ENCODE peak calls at places on chromosomes 7 and 10, in four cellular contexts. I is left ventricle myocardium inferior, S is HCT116, M is cardiac fibroblast. A is an unnamed sample.

GRCh38 chr7:2651336-2651735 is 19.6 kb downstream of the TTYH3 start:
- DNase-seq in S (no peak), M (peak), I (no peak), A (no peak)

GRCh38 chr7:111833461-111833860 is 271.2 kb upstream of the IMMP2L start:
- DNase-seq in M (peak), I (no peak), S (no peak), A (no peak)

GRCh38 chr10:46079831-46080585 is 33.9 kb upstream of the MSMB start:
- DNase-seq in I (no peak), M (no peak), S (no peak), A (no peak)

GRCh38 chr10:7795605-7796004 is 7.6 kb downstream of the ATP5F1C start:
- DNase-seq in S (no peak), I (no peak), M (peak), A (no peak)

GRCh38 chr7:12287886-12288285 is 76.8 kb downstream of the TMEM106B start:
- DNase-seq in S (no peak), I (no peak), M (no peak), A (no peak)

GRCh38 chr7:63899691-63900393 is 98.8 kb upstream of the ZNF722 start:
- DNase-seq in I (peak), S (no peak), M (no peak), A (no peak)

GRCh38 chr7:55533729-55534080 is 38.6 kb downstream of the VOPP1 start:
- DNase-seq in M (no peak), S (no peak), I (no peak), A (no peak)

GRCh38 chr10:133325761-133326463 is 10.8 kb downstream of the CALY start:
- DNase-seq in I (no peak), M (no peak), S (no peak), A (no peak)

GRCh38 chr7:109059089-109059488 is 489.4 kb downstream of the DNAJB9 start:
- DNase-seq in S (no peak), I (no peak), M (no peak), A (no peak)

GRCh38 chr10:56537984-56538383 is 176.9 kb upstream of the ZWINT start:
- DNase-seq in I (no peak), M (peak), S (no peak), A (no peak)

GRCh38 chr10:130769146-130770017 is 542.1 kb downstream of the TCERG1L start:
- DNase-seq in M (no peak), I (no peak), S (no peak), A (no peak)

GRCh38 chr10:47277352-47278151 is 22.4 kb upstream of the GDF10 start:
- DNase-seq in S (no peak), I (no peak), M (no peak), A (no peak)

GRCh38 chr10:8444630-8445029 is 390.1 kb downstream of the GATA3 start:
- DNase-seq in M (peak), S (no peak), I (no peak), A (no peak)

GRCh38 chr7:100017300-100017699 is 1.9 kb downstream of the ZKSCAN1 start:
- DNase-seq in M (no peak), I (no peak), S (no peak), A (no peak)

GRCh38 chr7:107638594-107638993 is 22.0 kb upstream of the SLC26A4 start:
- DNase-seq in M (no peak), S (no peak), I (no peak), A (no peak)

GRCh38 chr7:22586806-22587180 is 86.8 kb upstream of the STEAP1B start:
- DNase-seq in I (no peak), S (no peak), M (peak), A (no peak)

GRCh38 chr7:33692956-33693355 is 212.4 kb upstream of the BMPER start:
- DNase-seq in I (no peak), S (no peak), M (peak), A (peak)

GRCh38 chr10:95567903-95568630 is 6.9 kb upstream of the SORBS1 start:
- DNase-seq in S (no peak), M (no peak), I (no peak), A (no peak)

GRCh38 chr7:40716052-40716451 is 581.2 kb downstream of the SUGCT start:
- DNase-seq in S (no peak), I (no peak), M (peak), A (no peak)

GRCh38 chr10:46520941-46521340 is 35.5 kb downstream of the GPRIN2 start:
- DNase-seq in M (peak), S (no peak), I (peak), A (no peak)

GRCh38 chr7:104934665-104935064 is 79.3 kb upstream of the KMT2E start:
- DNase-seq in M (no peak), S (no peak), I (no peak), A (no peak)

GRCh38 chr10:48509061-48509772 is 95.7 kb downstream of the ARHGAP22 start:
- DNase-seq in I (no peak), M (no peak), S (no peak), A (no peak)

GRCh38 chr7:826230-826905 is 5.9 kb upstream of the SUN1 start:
- DNase-seq in S (no peak), M (no peak), I (no peak), A (no peak)

GRCh38 chr7:156177396-156178055 is 365.3 kb upstream of the SHH start:
- DNase-seq in I (no peak), S (no peak), M (no peak), A (no peak)

GRCh38 chr7:69599211-69599878 is 1.1 kb downstream of the AUTS2 start:
- DNase-seq in I (no peak), M (no peak), S (no peak), A (no peak)

GRCh38 chr7:155198901-155199845 is 98.5 kb upstream of the INSIG1 start:
- DNase-seq in S (no peak), I (no peak), M (peak), A (no peak)

GRCh38 chr7:29884399-29885272 is 78.3 kb downstream of the WIPF3 start:
- DNase-seq in S (no peak), I (no peak), M (no peak), A (no peak)

DNA sequence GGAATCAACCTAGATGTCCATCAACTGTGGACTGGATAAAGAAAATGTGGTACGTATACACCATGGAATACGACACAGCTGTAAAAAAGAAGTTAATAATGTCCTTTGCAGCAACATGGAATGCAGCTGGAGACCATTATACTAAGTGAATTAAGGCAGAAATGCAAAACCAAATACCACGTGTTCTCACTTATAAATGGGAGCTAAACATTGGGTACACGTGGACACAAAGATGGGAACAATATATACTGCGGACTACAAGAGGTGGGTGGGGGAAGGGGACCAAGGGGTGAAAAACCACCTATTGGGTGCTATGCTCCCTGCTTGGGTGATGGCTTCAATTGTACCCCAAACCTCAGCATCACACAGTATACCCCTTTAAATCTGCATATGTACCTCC is 385.5 kb downstream of the SORCS3 start:
- DNase-seq in S (no peak), I (no peak), M (no peak), A (no peak)
- H3K4me3 ChIP-seq in S (no peak), I (no peak), M (no peak), A (no peak)

DNA sequence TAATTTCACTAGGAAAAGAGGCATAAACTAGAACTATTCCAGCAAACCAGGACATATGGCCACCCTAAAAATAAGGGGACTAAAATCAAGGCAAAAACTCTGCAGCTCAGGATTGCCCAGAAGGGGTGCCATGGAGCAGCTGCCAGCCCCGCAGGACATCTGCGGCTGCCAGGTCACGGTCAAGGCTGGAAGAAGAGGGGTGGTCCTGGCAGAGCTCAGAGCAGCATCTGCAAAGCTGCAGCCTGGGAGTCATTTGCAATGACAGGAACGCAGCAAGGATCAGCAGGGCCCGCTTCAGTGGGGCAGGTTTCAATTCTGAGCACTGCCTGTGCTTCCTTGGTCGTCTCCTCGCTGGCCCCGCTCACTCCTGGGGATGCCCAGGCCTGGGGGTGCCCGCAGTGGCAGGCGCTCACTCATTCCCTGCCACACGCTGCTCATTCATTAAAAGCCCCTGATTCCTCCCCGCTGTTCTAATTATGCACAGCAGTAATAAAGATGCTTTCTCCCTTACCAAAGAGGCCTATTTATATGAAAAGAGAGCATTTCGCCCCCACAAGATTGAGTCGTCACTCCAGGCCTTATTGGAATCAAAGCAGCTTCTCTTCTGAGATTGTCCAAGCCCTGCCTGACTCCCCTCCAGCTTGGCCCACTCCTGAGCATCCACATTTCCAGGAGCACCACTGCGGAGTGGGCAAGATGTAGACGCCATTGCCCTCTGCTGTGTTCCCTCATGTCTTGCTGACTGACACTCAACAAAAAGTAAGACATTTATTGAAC is 4.6 kb downstream of the HSPA12A start:
- DNase-seq in I (no peak), M (no peak), S (no peak), A (no peak)
- TF ChIP-seq CTCF in I (peak), M (peak), S (no peak), A (peak)

DNA sequence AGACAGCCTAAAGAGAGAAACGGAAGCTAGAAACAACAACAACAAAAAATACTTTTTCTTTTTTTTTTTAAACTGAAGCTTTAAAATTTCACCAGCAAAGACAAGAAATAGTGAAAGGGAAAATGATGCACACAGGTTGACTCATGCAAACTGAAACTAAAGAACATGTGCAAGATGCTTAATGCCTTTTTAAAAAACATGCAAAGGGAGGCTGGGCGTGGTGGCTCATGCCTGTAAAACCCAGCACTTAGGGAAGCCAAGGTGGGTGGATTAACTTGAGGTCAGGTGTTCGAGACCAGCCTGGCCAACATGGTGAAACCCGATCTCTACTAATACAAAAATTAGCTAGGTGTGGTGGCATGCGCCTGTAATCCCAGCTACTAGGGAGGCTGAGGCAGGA is 15.1 kb upstream of the CUBN start:
- DNase-seq in M (peak), S (no peak), I (no peak), A (no peak)
- H3K4me3 ChIP-seq in M (no peak), S (no peak), I (no peak), A (no peak)

DNA sequence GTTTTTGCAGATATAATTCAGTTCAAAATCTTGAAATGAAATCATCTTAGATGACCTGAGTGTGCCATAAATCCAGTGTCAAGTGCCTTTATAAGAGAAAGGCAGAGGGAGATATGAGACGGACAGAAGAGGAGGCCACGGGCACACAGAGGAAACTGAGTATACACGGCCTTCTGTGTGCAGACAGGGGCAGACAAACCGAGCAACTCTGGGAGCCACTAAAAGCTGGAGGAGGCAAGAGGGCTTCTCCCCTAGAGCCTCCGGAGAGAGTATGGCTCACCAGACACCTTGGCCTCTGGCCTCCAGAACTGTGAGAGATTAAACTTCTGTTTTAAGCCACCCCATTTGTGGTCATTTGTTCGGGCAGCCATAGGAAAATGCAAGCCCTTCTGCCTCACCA is 12.6 kb downstream of the TSPAN15 start:
- DNase-seq in S (no peak), M (no peak), I (no peak), A (no peak)
- TF ChIP-seq CTCF in S (no peak), M (no peak), I (no peak), A (no peak)

DNA sequence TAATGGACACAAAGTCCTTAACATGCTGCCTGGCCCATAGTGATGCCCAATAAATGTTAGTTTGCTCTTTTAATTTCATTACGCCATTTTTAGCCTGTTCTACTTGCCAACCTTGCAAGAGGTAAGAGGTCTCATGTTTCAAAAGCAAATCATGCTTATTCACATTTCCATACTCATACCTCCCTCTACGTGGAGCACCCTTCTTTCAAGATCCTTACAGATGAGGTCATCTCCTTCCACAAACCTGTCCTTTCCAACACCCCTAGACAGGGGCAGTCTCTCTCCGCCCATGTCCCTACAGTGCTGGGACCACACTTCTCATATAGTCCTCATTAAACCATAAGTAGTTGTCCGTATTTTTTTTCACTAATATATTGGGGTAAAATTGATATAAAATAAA is 271.3 kb downstream of the FGFR2 start:
- DNase-seq in M (no peak), I (no peak), S (peak), A (no peak)
- H3K4me3 ChIP-seq in M (no peak), I (no peak), S (no peak), A (no peak)

DNA sequence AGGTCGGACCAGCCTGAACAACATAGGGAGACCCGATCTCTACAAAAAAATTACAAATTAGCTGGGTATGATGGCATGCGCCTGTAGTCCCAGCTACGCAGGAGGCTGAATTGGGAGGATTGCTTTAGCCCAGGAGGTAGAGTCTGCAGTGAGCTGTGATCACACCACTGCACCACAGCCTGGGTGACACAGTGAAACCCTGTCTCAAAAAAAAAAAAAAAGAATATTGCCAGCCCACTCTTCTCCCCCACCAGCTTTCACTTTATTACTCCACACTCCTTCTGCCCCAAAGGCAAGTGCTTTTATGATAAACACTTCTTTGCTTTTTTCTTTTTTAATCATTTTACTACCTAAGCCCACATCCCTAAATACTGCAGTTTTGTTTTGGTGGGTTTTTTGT is 14.8 kb downstream of the RAB19 start:
- DNase-seq in M (no peak), S (no peak), I (no peak), A (no peak)
- TF ChIP-seq CTCF in M (no peak), S (no peak), I (no peak), A (no peak)

GRCh38 chr7:121608785-121609184 is 212.7 kb upstream of the FAM3C start:
- DNase-seq in M (no peak), S (no peak), I (no peak), A (no peak)

GRCh38 chr7:121609208-121609607 is 213.1 kb upstream of the FAM3C start:
- DNase-seq in M (no peak), I (no peak), S (no peak), A (no peak)

GRCh38 chr7:121603886-121604285 is 207.8 kb upstream of the FAM3C start:
- DNase-seq in M (no peak), S (no peak), I (no peak), A (no peak)

GRCh38 chr7:121604627-121605296 is 208.7 kb upstream of the FAM3C start:
- DNase-seq in M (peak), I (no peak), S (no peak), A (no peak)

DNA sequence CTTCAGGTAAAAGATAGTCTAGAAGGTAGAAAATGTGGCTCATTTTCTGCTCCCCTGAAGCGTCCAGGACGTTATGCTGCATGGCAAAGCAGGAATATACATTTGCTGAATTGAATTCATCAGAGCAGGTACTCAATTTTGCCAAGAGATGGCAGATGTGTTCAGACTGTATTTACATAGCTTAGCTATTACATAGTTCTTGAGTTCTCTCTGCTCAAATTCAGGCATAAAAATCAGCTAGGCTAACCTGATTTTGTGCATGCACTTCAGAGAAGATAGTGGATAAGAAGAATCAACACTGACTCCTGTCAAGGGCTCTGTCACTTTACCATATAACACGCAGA is 209.2 kb upstream of the FAM3C start:
- DNase-seq in M (peak), S (no peak), I (no peak), A (no peak)
- H3K4me3 ChIP-seq in M (no peak), S (no peak), I (no peak), A (no peak)

GRCh38 chr10:118754556-118755423 is at the start of gene CACUL1:
- DNase-seq in S (peak), M (peak), I (peak), A (peak)
- TF ChIP-seq CTCF in S (no peak), M (no peak), I (no peak), A (no peak)

GRCh38 chr10:110865184-110865803 is 6.4 kb upstream of the PDCD4 start:
- DNase-seq in I (no peak), M (peak), S (no peak), A (peak)
- H3K4me3 ChIP-seq in I (no peak), M (no peak), S (no peak), A (no peak)

GRCh38 chr10:72062341-72062740 is 26.0 kb downstream of the SPOCK2 start:
- DNase-seq in M (peak), S (no peak), I (no peak), A (no peak)

GRCh38 chr10:72061930-72062329 is 26.4 kb downstream of the SPOCK2 start:
- DNase-seq in I (no peak), M (no peak), S (no peak), A (no peak)

GRCh38 chr10:72059843-72060822 is 28.2 kb downstream of the SPOCK2 start:
- DNase-seq in S (no peak), M (no peak), I (no peak), A (no peak)

GRCh38 chr10:72062832-72063702 is 25.3 kb downstream of the SPOCK2 start:
- DNase-seq in S (no peak), M (no peak), I (no peak), A (no peak)

DNA sequence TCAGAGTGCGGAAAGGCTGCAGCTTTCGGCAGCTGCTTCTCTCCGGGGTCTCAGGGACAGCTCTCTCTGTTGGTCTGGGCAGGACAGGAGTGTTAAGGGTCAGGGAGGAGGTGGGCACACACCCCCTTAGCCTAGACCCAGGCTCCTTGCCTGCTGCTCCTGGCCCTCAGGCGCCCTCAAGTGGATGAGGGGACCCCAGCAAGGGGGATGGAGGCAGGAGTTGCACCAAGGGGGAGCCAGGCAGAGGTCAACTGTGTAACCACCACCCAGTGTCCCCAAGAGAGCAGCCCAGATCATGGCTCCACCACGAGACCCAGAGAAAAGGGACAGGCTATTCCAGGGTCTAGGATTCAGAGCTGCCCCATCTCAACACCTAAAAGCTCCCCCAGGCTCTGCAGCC is 26.9 kb downstream of the SPOCK2 start:
- DNase-seq in S (no peak), I (no peak), M (no peak), A (no peak)
- TF ChIP-seq CTCF in S (peak), I (peak), M (peak), A (peak)

A was measured in BJ.